ENCODE peak calls at places on chromosomes 13 and 19, in four cellular contexts. Z, N, F and Y are unnamed samples.

GRCh38 chr19:12224676-12225075 is 61.8 kb downstream of the ZNF136 start:
- DNase-seq in Z (no peak), N (no peak), F (no peak), Y (no peak)

GRCh38 chr19:4140237-4140711 is 13.2 kb upstream of the CREB3L3 start:
- DNase-seq in Z (peak), N (no peak), F (peak), Y (no peak)

GRCh38 chr19:35752746-35753350 is 4.0 kb downstream of the HSPB6 start:
- DNase-seq in Z (peak), N (no peak), F (no peak), Y (no peak)

GRCh38 chr13:40981949-40982348 is 37.2 kb downstream of the ELF1 start:
- DNase-seq in Z (no peak), N (no peak), F (no peak), Y (no peak)

GRCh38 chr19:7965259-7965841 is 21.9 kb upstream of the TIMM44 start:
- DNase-seq in Z (no peak), N (no peak), F (no peak), Y (no peak)

GRCh38 chr13:31321457-31321856 is 121.7 kb downstream of the B3GLCT start:
- DNase-seq in Z (no peak), N (no peak), F (no peak), Y (no peak)

GRCh38 chr19:49570997-49571676 is 9.2 kb downstream of the NOSIP start:
- DNase-seq in Z (peak), N (no peak), F (peak), Y (no peak)

GRCh38 chr13:102197193-102197592 is 204.7 kb downstream of the FGF14 start:
- DNase-seq in Z (no peak), N (no peak), F (no peak), Y (no peak)

GRCh38 chr19:57559008-57559403 is 657 bp downstream of the ZNF550 start:
- DNase-seq in Z (peak), N (peak), F (peak), Y (no peak)

GRCh38 chr19:7729211-7729610 is 2.7 kb downstream of the CLEC4G start:
- DNase-seq in Z (no peak), N (no peak), F (no peak), Y (no peak)